ENCODE peak calls at places on chromosomes 3 and 15, in six cellular contexts. M is fibroblast of lung, A is K562, F is astrocyte, U is H1, N is HCT116. B is an unnamed sample.

GRCh38 chr15:96330450-96331140 is at the start of gene NR2F2:
- DNase-seq in M (peak), A (peak), F (peak), U (peak), N (peak), B (no peak)

GRCh38 chr3:85574306-85574705 is 615.5 kb downstream of the CADM2 start:
- DNase-seq in M (no peak), A (no peak), F (peak), U (no peak), N (no peak), B (no peak)

GRCh38 chr3:188262913-188263683 is 109.1 kb downstream of the LPP start:
- DNase-seq in M (peak), A (no peak), F (peak), U (no peak), N (no peak), B (no peak)

GRCh38 chr3:192514754-192515660 is 212.3 kb downstream of the FGF12 start:
- DNase-seq in M (no peak), A (no peak), F (no peak), U (peak), N (no peak), B (no peak)

GRCh38 chr3:39021029-39021428 is 30.7 kb downstream of the SCN11A start:
- DNase-seq in M (no peak), A (no peak), F (no peak), U (no peak), N (no peak), B (no peak)

GRCh38 chr3:28328188-28329151 is 20.1 kb upstream of the ZCWPW2 start:
- DNase-seq in M (peak), A (peak), F (no peak), U (no peak), N (no peak), B (no peak)

GRCh38 chr3:59406943-59407342 is 357.1 kb upstream of the CFAP20DC start:
- DNase-seq in M (no peak), A (no peak), F (no peak), U (no peak), N (no peak), B (no peak)

GRCh38 chr3:46110701-46111493 is 83.6 kb upstream of the XCR1 start:
- DNase-seq in M (peak), A (no peak), F (peak), U (no peak), N (peak), B (no peak)

GRCh38 chr15:87816016-87816415 is 440.5 kb downstream of the NTRK3 start:
- DNase-seq in M (no peak), A (no peak), F (peak), U (no peak), N (no peak), B (no peak)

GRCh38 chr3:190429681-190430080 is 20.0 kb downstream of the TMEM207 start:
- DNase-seq in M (no peak), A (no peak), F (peak), U (no peak), N (no peak), B (peak)

GRCh38 chr15:31502541-31503229 is 176.1 kb downstream of the KLF13 start:
- DNase-seq in M (no peak), A (no peak), F (no peak), U (no peak), N (no peak), B (no peak)

GRCh38 chr3:78275420-78275852 is 1235.5 kb downstream of the ROBO2 start:
- DNase-seq in M (no peak), A (no peak), F (no peak), U (no peak), N (no peak), B (no peak)

GRCh38 chr15:59814409-59814808 is 125.3 kb upstream of the BNIP2 start:
- DNase-seq in M (no peak), A (no peak), F (no peak), U (no peak), N (no peak), B (no peak)

GRCh38 chr3:38099518-38099917 is 37.4 kb downstream of the ACAA1 start:
- DNase-seq in M (no peak), A (no peak), F (no peak), U (no peak), N (no peak), B (no peak)

GRCh38 chr3:128487813-128488635 is 5.0 kb downstream of the GATA2 start:
- DNase-seq in M (peak), A (peak), F (peak), U (peak), N (peak), B (no peak)

GRCh38 chr15:73599934-73600333 is 33.3 kb downstream of the NPTN start:
- DNase-seq in M (no peak), A (no peak), F (peak), U (no peak), N (peak), B (no peak)

GRCh38 chr15:80831606-80832224 is 52.5 kb downstream of the CEMIP start:
- DNase-seq in M (no peak), A (no peak), F (no peak), U (no peak), N (no peak), B (no peak)

GRCh38 chr3:9101286-9101685 is 138.0 kb upstream of the RAD18 start:
- DNase-seq in M (no peak), A (peak), F (no peak), U (no peak), N (no peak), B (no peak)

GRCh38 chr3:167913218-167913902 is 177.8 kb downstream of the SERPINI1 start:
- DNase-seq in M (peak), A (no peak), F (peak), U (no peak), N (peak), B (peak)

GRCh38 chr3:127829537-127829936 is 7.2 kb upstream of the MGLL start:
- DNase-seq in M (no peak), A (no peak), F (no peak), U (no peak), N (no peak), B (no peak)

GRCh38 chr3:186839874-186840641 is 2.5 kb upstream of the ADIPOQ start:
- DNase-seq in M (peak), A (no peak), F (peak), U (no peak), N (no peak), B (peak)

GRCh38 chr15:100170280-100170654 is 171.5 kb downstream of the ADAMTS17 start:
- DNase-seq in M (no peak), A (no peak), F (no peak), U (no peak), N (no peak), B (no peak)

GRCh38 chr3:42032693-42033349 is 58.3 kb upstream of the TRAK1 start:
- DNase-seq in M (peak), A (no peak), F (peak), U (no peak), N (no peak), B (no peak)

GRCh38 chr3:70729845-70730244 is 417.4 kb upstream of the MDFIC2 start:
- DNase-seq in M (peak), A (no peak), F (no peak), U (no peak), N (no peak), B (no peak)

GRCh38 chr3:187831125-187832051 is 86.1 kb upstream of the BCL6 start:
- DNase-seq in M (no peak), A (no peak), F (no peak), U (no peak), N (no peak), B (no peak)

GRCh38 chr3:143574933-143575332 is 273.3 kb downstream of the SLC9A9 start:
- DNase-seq in M (no peak), A (no peak), F (no peak), U (no peak), N (no peak), B (no peak)

GRCh38 chr3:71214797-71215196 is 368.7 kb downstream of the FOXP1 start:
- DNase-seq in M (no peak), A (no peak), F (no peak), U (no peak), N (no peak), B (no peak)

GRCh38 chr3:108548304-108548703 is 37.9 kb upstream of the MYH15 start:
- DNase-seq in M (peak), A (no peak), F (no peak), U (no peak), N (no peak), B (no peak)

GRCh38 chr3:172517859-172518466 is 5.3 kb downstream of the TNFSF10 start:
- DNase-seq in M (no peak), A (no peak), F (no peak), U (no peak), N (no peak), B (no peak)

GRCh38 chr15:70763120-70763949 is at the start of gene UACA:
- DNase-seq in M (peak), A (peak), F (peak), U (peak), N (peak), B (peak)

GRCh38 chr15:70763950-70764730 is 782 bp upstream of the UACA start:
- DNase-seq in M (no peak), A (no peak), F (no peak), U (no peak), N (no peak), B (no peak)

GRCh38 chr15:70761046-70761445 is 2.3 kb downstream of the UACA start:
- DNase-seq in M (peak), A (no peak), F (no peak), U (no peak), N (no peak), B (no peak)

GRCh38 chr15:70761931-70762468 is 1.4 kb downstream of the UACA start:
- DNase-seq in M (peak), A (no peak), F (no peak), U (no peak), N (no peak), B (no peak)

GRCh38 chr15:70762469-70763119 is 764 bp downstream of the UACA start:
- DNase-seq in M (peak), A (no peak), F (peak), U (no peak), N (peak), B (no peak)
- TF ChIP-seq EZH2 in M (no peak), A (no peak), F (no peak), U (no peak), N (no peak), B (no peak)

DNA sequence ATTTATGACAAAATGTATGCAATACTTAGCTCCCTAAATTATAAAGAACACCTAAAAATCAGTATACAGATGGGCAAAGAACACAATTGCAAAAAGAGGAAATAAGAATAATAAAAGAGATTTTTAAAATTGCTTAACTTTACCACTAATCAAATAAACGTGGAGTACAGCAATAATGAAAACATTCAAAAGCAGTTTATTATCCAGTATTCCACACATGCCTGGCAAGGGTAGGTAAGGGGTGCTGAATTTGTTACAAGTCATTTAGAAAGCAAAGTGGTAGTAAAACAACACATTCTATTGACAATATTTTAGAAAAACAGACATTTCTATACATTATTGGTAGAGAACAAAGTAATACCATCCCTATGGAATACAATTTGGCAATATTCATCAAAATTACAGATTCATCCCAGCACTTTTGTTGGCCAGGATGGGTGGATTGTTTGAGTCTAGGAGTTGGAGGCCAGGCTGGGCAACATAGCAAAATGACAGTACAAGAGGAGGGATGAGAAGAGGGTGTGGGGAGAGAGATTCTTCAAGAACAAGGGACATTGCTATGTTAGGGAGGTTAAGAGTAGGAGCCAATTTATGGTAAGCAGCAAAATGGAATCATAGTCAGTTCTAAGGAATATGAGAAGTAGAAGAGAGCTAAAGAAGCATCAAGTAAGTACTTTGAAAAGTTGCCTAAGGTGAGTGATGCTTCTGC is 3.7 kb upstream of the ACKR4 start:
- DNase-seq in M (peak), A (no peak), F (no peak), U (no peak), N (no peak), B (no peak)
- H3K9ac ChIP-seq in M (no peak), A (no peak), F (peak), U (no peak), N (no peak), B (no peak)

GRCh38 chr15:76335851-76336253 is 721 bp upstream of the ISL2 start:
- DNase-seq in M (peak), A (no peak), F (no peak), U (no peak), N (no peak), B (no peak)

GRCh38 chr15:76337739-76338554 is 1.4 kb downstream of the ISL2 start:
- DNase-seq in M (no peak), A (peak), F (no peak), U (no peak), N (no peak), B (no peak)

GRCh38 chr15:76337047-76337738 is 620 bp downstream of the ISL2 start:
- DNase-seq in M (peak), A (peak), F (no peak), U (no peak), N (no peak), B (no peak)

GRCh38 chr15:76335129-76335850 is 1.3 kb upstream of the ISL2 start:
- DNase-seq in M (peak), A (no peak), F (no peak), U (no peak), N (no peak), B (no peak)

GRCh38 chr15:76336254-76337046 is at the start of gene ISL2:
- DNase-seq in M (peak), A (peak), F (no peak), U (peak), N (peak), B (peak)
- TF ChIP-seq EZH2 in M (no peak), A (no peak), F (no peak), U (no peak), N (no peak), B (no peak)

GRCh38 chr3:10846657-10846975 is 30.6 kb downstream of the SLC6A11 start:
- DNase-seq in M (no peak), A (no peak), F (no peak), U (no peak), N (no peak), B (no peak)

GRCh38 chr3:10845839-10846656 is 30.0 kb downstream of the SLC6A11 start:
- DNase-seq in M (no peak), A (no peak), F (no peak), U (no peak), N (no peak), B (no peak)

GRCh38 chr3:10843378-10843777 is 27.4 kb downstream of the SLC6A11 start:
- DNase-seq in M (no peak), A (no peak), F (no peak), U (no peak), N (no peak), B (no peak)

GRCh38 chr3:10848261-10848660 is 32.2 kb downstream of the SLC6A11 start:
- DNase-seq in M (no peak), A (no peak), F (no peak), U (no peak), N (no peak), B (no peak)

GRCh38 chr3:10845240-10845761 is 29.3 kb downstream of the SLC6A11 start:
- DNase-seq in M (no peak), A (no peak), F (no peak), U (no peak), N (no peak), B (no peak)
- H3K9ac ChIP-seq in M (no peak), A (no peak), F (no peak), U (no peak), N (no peak), B (no peak)

DNA sequence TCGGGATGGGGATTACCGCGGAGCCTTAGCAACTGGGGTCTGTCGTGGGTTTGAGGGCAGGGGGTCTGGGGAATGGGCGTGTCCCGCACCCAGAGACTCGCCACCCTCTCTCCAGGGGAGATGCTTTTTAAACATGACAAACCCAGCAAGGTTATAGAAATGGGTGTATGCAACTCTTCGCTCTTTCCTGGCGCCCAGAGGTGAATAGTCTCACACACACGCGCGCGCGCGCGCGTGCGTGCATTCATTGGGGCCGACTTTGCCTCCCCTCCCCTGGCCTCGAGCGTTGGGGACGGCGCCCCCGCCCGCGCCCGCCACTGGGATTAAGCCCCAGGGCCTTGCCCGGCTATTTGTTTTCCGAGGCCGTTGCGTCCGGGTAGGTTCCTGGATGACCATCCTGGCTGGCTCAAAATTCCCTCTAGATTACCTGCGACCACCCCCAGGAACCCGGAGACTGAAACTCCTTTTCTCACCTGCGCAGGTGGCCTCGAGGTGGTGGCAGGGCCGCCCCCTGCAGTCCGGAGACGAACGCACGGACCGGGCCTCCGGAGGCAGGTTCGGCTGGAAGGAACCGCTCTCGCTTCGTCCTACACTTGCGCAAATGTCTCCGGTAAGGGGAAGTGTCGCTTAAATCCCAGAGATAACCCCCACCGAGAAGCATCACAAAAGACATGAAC is 777 bp downstream of the GPR160 start:
- DNase-seq in M (no peak), A (no peak), F (no peak), U (peak), N (no peak), B (no peak)
- TF ChIP-seq EZH2 in M (peak), A (no peak), F (peak), U (no peak), N (no peak), B (no peak)

DNA sequence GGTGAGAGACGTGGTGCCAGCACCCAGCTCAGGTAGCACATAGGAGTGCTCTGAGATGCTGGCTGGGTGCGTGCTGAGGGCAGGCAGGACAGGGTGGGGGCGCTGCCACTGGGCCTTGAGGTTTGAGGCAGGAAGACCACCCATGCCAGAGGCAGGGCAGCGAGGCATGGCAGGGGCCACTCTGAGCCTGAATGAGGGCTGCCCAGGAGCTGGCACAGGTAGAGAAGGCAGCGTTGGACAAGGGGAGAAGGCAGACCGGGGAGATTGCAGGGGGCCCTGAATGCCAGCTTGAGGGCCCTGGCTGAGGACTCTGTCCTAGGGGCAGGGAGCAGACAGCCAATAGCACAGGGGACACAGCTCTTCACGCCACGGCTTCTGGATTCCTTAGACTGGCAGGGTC is 50.2 kb downstream of the ADAMTS7 start:
- DNase-seq in M (no peak), A (no peak), F (no peak), U (no peak), N (no peak), B (no peak)
- H3K9ac ChIP-seq in M (no peak), A (no peak), F (no peak), U (no peak), N (no peak), B (no peak)

GRCh38 chr15:55742498-55742926 is 440 bp downstream of the PRTG start:
- DNase-seq in M (peak), A (no peak), F (peak), U (no peak), N (no peak), B (no peak)

GRCh38 chr15:55740981-55741591 is 1.9 kb downstream of the PRTG start:
- DNase-seq in M (no peak), A (no peak), F (peak), U (no peak), N (no peak), B (peak)

GRCh38 chr15:55742927-55743614 is at the start of gene PRTG:
- DNase-seq in M (peak), A (peak), F (peak), U (no peak), N (no peak), B (no peak)

GRCh38 chr15:55740479-55740878 is 2.5 kb downstream of the PRTG start:
- DNase-seq in M (no peak), A (no peak), F (no peak), U (no peak), N (no peak), B (no peak)

GRCh38 chr15:55741592-55742497 is 1.1 kb downstream of the PRTG start:
- DNase-seq in M (no peak), A (no peak), F (no peak), U (no peak), N (no peak), B (no peak)
- TF ChIP-seq EZH2 in M (no peak), A (peak), F (no peak), U (peak), N (no peak), B (no peak)

DNA sequence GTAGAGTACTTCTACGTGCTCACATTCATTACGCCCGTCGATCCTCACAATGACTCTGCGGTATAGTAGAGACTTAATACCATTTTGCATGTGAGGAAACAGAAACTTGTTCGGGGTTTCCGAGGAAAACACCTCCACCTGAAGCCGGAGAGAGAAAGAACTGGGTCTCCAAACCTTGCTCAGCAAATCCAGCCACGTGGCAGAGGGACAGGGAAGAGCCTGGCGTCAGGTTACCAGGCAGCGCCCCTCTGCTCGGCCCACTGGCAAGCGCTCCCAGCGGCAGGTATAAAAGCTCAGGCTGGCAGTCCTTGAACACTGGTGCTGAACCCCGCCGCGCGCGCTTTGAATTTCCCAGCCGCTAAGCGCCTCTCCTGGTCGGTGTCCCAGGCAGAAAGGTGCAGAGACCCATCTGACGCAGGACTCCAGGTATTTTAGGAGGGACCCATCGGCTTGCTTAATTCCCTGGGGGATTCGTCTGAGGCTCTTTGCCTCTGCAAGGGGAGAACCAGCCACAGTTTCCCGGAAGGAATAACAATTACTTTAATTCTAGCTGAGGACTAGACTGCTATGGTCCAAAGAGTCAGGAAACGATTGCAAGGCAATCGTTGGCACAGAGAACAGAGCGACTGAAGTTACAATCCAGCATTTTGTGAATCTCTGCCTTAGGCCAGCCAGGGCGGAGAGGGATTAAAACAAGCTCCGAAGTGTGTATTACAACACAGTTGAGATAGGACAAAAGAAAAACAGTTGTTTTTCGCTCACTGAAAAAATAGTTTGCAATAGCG is at the start of gene C2CD4A:
- DNase-seq in M (peak), A (no peak), F (peak), U (peak), N (peak), B (no peak)
- H3K9ac ChIP-seq in M (no peak), A (no peak), F (no peak), U (no peak), N (no peak), B (no peak)